ENCODE peak calls at places on chromosomes 5 and 9, in six cellular contexts. One of them, this sample, is unnamed.

GRCh38 chr5:142587354-142587965 is 98.4 kb downstream of the FGF1 start:
- DNase-seq in neuronal stem cell: peak
- DNase-seq in IMR-90: peak
- DNase-seq in H1: peak
- DNase-seq in mesenchymal stem cell: peak
- DNase-seq in mesendoderm: peak
- DNase-seq in this sample: peak

GRCh38 chr5:59528226-59528862 is 365.2 kb downstream of the PDE4D start:
- DNase-seq in mesendoderm: peak
- DNase-seq in H1: no peak
- DNase-seq in mesenchymal stem cell: no peak
- DNase-seq in IMR-90: no peak
- DNase-seq in neuronal stem cell: peak
- DNase-seq in this sample: no peak

GRCh38 chr9:96883922-96884321 is 29.6 kb upstream of the ZNF782 start:
- DNase-seq in mesendoderm: no peak
- DNase-seq in mesenchymal stem cell: no peak
- DNase-seq in neuronal stem cell: no peak
- DNase-seq in IMR-90: no peak
- DNase-seq in H1: no peak
- DNase-seq in this sample: no peak

GRCh38 chr5:135481908-135482307 is 29.8 kb upstream of the TIFAB start:
- DNase-seq in mesendoderm: no peak
- DNase-seq in H1: no peak
- DNase-seq in IMR-90: no peak
- DNase-seq in mesenchymal stem cell: no peak
- DNase-seq in neuronal stem cell: no peak
- DNase-seq in this sample: no peak

GRCh38 chr5:145463634-145464033 is 371.5 kb downstream of the PRELID2 start:
- DNase-seq in mesenchymal stem cell: no peak
- DNase-seq in IMR-90: peak
- DNase-seq in mesendoderm: no peak
- DNase-seq in neuronal stem cell: no peak
- DNase-seq in H1: no peak
- DNase-seq in this sample: no peak

GRCh38 chr5:332843-333242 is 11.3 kb downstream of the AHRR start:
- DNase-seq in mesenchymal stem cell: no peak
- DNase-seq in IMR-90: no peak
- DNase-seq in H1: no peak
- DNase-seq in mesendoderm: no peak
- DNase-seq in neuronal stem cell: no peak
- DNase-seq in this sample: no peak

GRCh38 chr5:78518365-78519197 is 130.0 kb downstream of the LHFPL2 start:
- DNase-seq in neuronal stem cell: no peak
- DNase-seq in mesendoderm: peak
- DNase-seq in H1: no peak
- DNase-seq in mesenchymal stem cell: peak
- DNase-seq in IMR-90: peak
- DNase-seq in this sample: no peak

GRCh38 chr5:154610321-154611154 is 132.5 kb upstream of the HAND1 start:
- DNase-seq in mesendoderm: peak
- DNase-seq in mesenchymal stem cell: peak
- DNase-seq in IMR-90: peak
- DNase-seq in neuronal stem cell: peak
- DNase-seq in H1: peak
- DNase-seq in this sample: peak

GRCh38 chr9:74773886-74774479 is 113.7 kb downstream of the TRPM6 start:
- DNase-seq in IMR-90: peak
- DNase-seq in H1: peak
- DNase-seq in mesenchymal stem cell: peak
- DNase-seq in neuronal stem cell: peak
- DNase-seq in mesendoderm: peak
- DNase-seq in this sample: peak

GRCh38 chr5:25862276-25862675 is 1176.1 kb downstream of the CDH9 start:
- DNase-seq in neuronal stem cell: no peak
- DNase-seq in IMR-90: no peak
- DNase-seq in H1: no peak
- DNase-seq in mesendoderm: peak
- DNase-seq in mesenchymal stem cell: no peak
- DNase-seq in this sample: no peak

GRCh38 chr5:119055267-119055666 is 15.6 kb upstream of the DMXL1 start:
- DNase-seq in mesendoderm: no peak
- DNase-seq in H1: no peak
- DNase-seq in IMR-90: no peak
- DNase-seq in mesenchymal stem cell: no peak
- DNase-seq in neuronal stem cell: no peak
- DNase-seq in this sample: no peak

GRCh38 chr9:73269430-73270101 is 117.9 kb downstream of the ANXA1 start:
- DNase-seq in H1: no peak
- DNase-seq in neuronal stem cell: no peak
- DNase-seq in IMR-90: peak
- DNase-seq in mesendoderm: peak
- DNase-seq in mesenchymal stem cell: peak
- DNase-seq in this sample: no peak

GRCh38 chr9:73265876-73266275 is 114.2 kb downstream of the ANXA1 start:
- DNase-seq in mesenchymal stem cell: no peak
- DNase-seq in neuronal stem cell: no peak
- DNase-seq in IMR-90: no peak
- DNase-seq in mesendoderm: no peak
- DNase-seq in H1: no peak
- DNase-seq in this sample: no peak

GRCh38 chr9:73270967-73271722 is 119.5 kb downstream of the ANXA1 start:
- DNase-seq in mesenchymal stem cell: peak
- DNase-seq in H1: no peak
- DNase-seq in neuronal stem cell: no peak
- DNase-seq in mesendoderm: no peak
- DNase-seq in IMR-90: peak
- DNase-seq in this sample: no peak
- H2BK15ac ChIP-seq in mesenchymal stem cell: no peak
- H2BK15ac ChIP-seq in H1: no peak
- H2BK15ac ChIP-seq in neuronal stem cell: no peak
- H2BK15ac ChIP-seq in mesendoderm: no peak
- H2BK15ac ChIP-seq in IMR-90: no peak
- H2BK15ac ChIP-seq in this sample: no peak

DNA sequence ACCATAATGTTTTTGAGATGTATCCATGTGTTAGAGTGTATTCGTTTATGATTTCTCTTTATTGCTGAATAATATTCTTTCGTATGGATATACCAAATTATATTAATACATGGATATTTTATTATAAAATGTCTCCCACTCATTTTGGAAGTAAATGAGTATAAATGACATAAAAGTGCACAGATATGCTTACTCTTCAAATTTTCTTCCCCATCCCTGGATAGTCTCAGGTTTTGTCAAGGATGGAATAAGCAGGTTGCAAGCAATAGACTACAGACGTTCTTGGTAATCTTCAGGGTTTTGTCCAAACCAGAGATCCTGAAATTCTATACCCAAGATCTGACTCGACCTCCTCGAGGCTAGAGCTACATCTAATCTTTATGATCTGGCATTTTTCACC is 50.7 kb downstream of the NIPAL4 start:
- DNase-seq in H1: no peak
- DNase-seq in IMR-90: no peak
- DNase-seq in mesenchymal stem cell: no peak
- DNase-seq in neuronal stem cell: no peak
- DNase-seq in mesendoderm: no peak
- DNase-seq in this sample: no peak
- H2BK15ac ChIP-seq in H1: no peak
- H2BK15ac ChIP-seq in IMR-90: peak
- H2BK15ac ChIP-seq in mesenchymal stem cell: no peak
- H2BK15ac ChIP-seq in neuronal stem cell: no peak
- H2BK15ac ChIP-seq in mesendoderm: no peak
- H2BK15ac ChIP-seq in this sample: no peak

GRCh38 chr5:9589049-9589835 is 40.9 kb downstream of the TAS2R1 start:
- DNase-seq in mesenchymal stem cell: no peak
- DNase-seq in neuronal stem cell: no peak
- DNase-seq in H1: no peak
- DNase-seq in IMR-90: no peak
- DNase-seq in mesendoderm: no peak
- DNase-seq in this sample: no peak
- H2BK15ac ChIP-seq in mesenchymal stem cell: no peak
- H2BK15ac ChIP-seq in neuronal stem cell: no peak
- H2BK15ac ChIP-seq in H1: no peak
- H2BK15ac ChIP-seq in IMR-90: no peak
- H2BK15ac ChIP-seq in mesendoderm: no peak
- H2BK15ac ChIP-seq in this sample: no peak

GRCh38 chr5:74378464-74378863 is 262.1 kb downstream of the ENC1 start:
- DNase-seq in IMR-90: peak
- DNase-seq in H1: no peak
- DNase-seq in mesendoderm: no peak
- DNase-seq in mesenchymal stem cell: peak
- DNase-seq in neuronal stem cell: no peak
- DNase-seq in this sample: no peak

GRCh38 chr5:74376187-74376586 is 264.3 kb downstream of the ENC1 start:
- DNase-seq in H1: no peak
- DNase-seq in mesenchymal stem cell: no peak
- DNase-seq in mesendoderm: peak
- DNase-seq in neuronal stem cell: no peak
- DNase-seq in IMR-90: no peak
- DNase-seq in this sample: no peak

GRCh38 chr5:74372502-74373445 is 267.8 kb downstream of the ENC1 start:
- DNase-seq in H1: no peak
- DNase-seq in mesendoderm: no peak
- DNase-seq in neuronal stem cell: no peak
- DNase-seq in IMR-90: peak
- DNase-seq in mesenchymal stem cell: no peak
- DNase-seq in this sample: no peak

GRCh38 chr5:74374656-74375055 is 265.9 kb downstream of the ENC1 start:
- DNase-seq in IMR-90: no peak
- DNase-seq in H1: no peak
- DNase-seq in mesenchymal stem cell: no peak
- DNase-seq in neuronal stem cell: no peak
- DNase-seq in mesendoderm: no peak
- DNase-seq in this sample: no peak

DNA sequence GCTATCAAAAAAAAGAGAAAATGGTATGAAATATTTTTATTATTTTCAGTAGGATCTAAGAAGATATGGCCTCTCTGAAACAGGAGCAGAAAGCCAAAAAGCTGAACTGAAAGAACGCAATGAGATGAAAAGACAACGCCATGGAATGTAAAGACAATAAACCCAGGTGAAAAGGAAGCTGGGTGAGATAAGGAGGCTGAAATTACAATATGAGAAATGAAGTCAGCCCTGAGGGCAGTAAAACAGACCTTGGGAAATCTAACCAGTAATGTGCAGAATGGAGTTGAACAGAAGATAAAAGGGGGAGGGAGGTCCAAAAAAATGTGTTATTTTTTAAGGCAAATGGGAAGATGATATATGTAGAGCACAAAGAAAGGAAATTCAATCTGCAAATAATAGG is 265.3 kb downstream of the ENC1 start:
- DNase-seq in H1: no peak
- DNase-seq in IMR-90: no peak
- DNase-seq in mesenchymal stem cell: no peak
- DNase-seq in neuronal stem cell: no peak
- DNase-seq in mesendoderm: no peak
- DNase-seq in this sample: no peak
- H2BK15ac ChIP-seq in H1: no peak
- H2BK15ac ChIP-seq in IMR-90: no peak
- H2BK15ac ChIP-seq in mesenchymal stem cell: no peak
- H2BK15ac ChIP-seq in neuronal stem cell: no peak
- H2BK15ac ChIP-seq in mesendoderm: no peak
- H2BK15ac ChIP-seq in this sample: no peak

GRCh38 chr5:112403069-112403468 is 16.0 kb downstream of the EPB41L4A start:
- DNase-seq in H1: no peak
- DNase-seq in neuronal stem cell: no peak
- DNase-seq in mesenchymal stem cell: no peak
- DNase-seq in mesendoderm: no peak
- DNase-seq in IMR-90: no peak
- DNase-seq in this sample: no peak
- H2BK15ac ChIP-seq in H1: no peak
- H2BK15ac ChIP-seq in neuronal stem cell: no peak
- H2BK15ac ChIP-seq in mesenchymal stem cell: no peak
- H2BK15ac ChIP-seq in mesendoderm: no peak
- H2BK15ac ChIP-seq in IMR-90: no peak
- H2BK15ac ChIP-seq in this sample: no peak

GRCh38 chr9:115328677-115329076 is 210.7 kb upstream of the TNC start:
- DNase-seq in mesenchymal stem cell: peak
- DNase-seq in IMR-90: no peak
- DNase-seq in mesendoderm: no peak
- DNase-seq in neuronal stem cell: no peak
- DNase-seq in H1: no peak
- DNase-seq in this sample: no peak
- H2BK15ac ChIP-seq in mesenchymal stem cell: no peak
- H2BK15ac ChIP-seq in IMR-90: peak
- H2BK15ac ChIP-seq in mesendoderm: no peak
- H2BK15ac ChIP-seq in neuronal stem cell: no peak
- H2BK15ac ChIP-seq in H1: no peak
- H2BK15ac ChIP-seq in this sample: no peak

GRCh38 chr5:163357636-163358035 is 79.8 kb upstream of the CCNG1 start:
- DNase-seq in neuronal stem cell: no peak
- DNase-seq in IMR-90: no peak
- DNase-seq in H1: no peak
- DNase-seq in mesenchymal stem cell: no peak
- DNase-seq in mesendoderm: no peak
- DNase-seq in this sample: no peak

GRCh38 chr5:163366757-163367156 is 70.6 kb upstream of the CCNG1 start:
- DNase-seq in neuronal stem cell: no peak
- DNase-seq in IMR-90: no peak
- DNase-seq in mesenchymal stem cell: no peak
- DNase-seq in H1: no peak
- DNase-seq in mesendoderm: no peak
- DNase-seq in this sample: no peak

GRCh38 chr5:163360681-163361080 is 76.7 kb upstream of the CCNG1 start:
- DNase-seq in neuronal stem cell: no peak
- DNase-seq in H1: no peak
- DNase-seq in IMR-90: no peak
- DNase-seq in mesenchymal stem cell: no peak
- DNase-seq in mesendoderm: no peak
- DNase-seq in this sample: no peak

DNA sequence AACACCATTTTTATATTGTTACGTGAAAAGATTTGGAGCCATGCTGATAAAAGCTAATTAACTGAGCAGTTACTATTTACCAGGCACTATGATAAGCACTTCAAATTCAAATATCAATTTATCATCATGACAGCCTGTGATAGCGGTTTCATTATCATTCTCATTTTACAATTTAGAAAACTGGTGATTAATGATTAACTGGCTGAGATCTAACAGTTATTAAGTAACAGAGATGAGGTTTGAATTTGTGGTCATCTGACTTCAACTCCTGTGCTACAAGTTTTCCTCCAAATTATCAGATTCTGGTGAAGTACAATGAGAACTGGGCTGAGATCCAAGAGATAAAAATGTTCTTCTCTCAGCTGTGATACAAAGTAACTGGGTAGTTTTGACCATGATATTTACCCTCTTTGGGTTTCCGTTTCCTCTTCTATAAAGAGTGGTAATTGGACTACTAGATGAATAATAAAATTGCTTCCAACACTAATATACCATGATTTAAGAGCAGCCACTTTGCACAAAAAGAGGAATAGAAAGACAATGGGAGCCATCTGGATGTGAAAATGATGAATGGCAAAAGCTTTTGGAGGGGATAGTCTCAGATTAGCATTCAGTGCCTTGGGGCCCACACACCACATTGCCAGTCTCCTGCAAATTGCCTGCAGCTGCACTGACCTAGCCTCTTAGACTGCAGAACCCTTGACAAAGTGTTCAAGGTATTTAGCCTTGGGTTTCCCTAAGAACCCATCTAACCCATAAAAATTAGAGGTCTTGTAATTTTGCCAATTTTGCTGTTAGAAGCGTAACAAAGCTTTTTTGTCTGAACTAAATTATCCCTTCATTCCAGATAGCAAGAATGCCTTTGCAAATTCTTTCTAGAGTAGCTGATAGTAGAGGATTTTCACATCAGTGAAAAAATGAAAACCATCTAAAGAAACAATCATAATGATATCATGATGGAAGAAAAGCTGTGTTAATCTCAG is 74.3 kb upstream of the CCNG1 start:
- DNase-seq in H1: no peak
- DNase-seq in IMR-90: no peak
- DNase-seq in neuronal stem cell: no peak
- DNase-seq in mesendoderm: no peak
- DNase-seq in mesenchymal stem cell: no peak
- DNase-seq in this sample: no peak
- H2BK15ac ChIP-seq in H1: no peak
- H2BK15ac ChIP-seq in IMR-90: no peak
- H2BK15ac ChIP-seq in neuronal stem cell: no peak
- H2BK15ac ChIP-seq in mesendoderm: no peak
- H2BK15ac ChIP-seq in mesenchymal stem cell: no peak
- H2BK15ac ChIP-seq in this sample: no peak